ENCODE peak calls at places on chromosomes 16 and 17, in four cellular contexts. H, T, X and C are unnamed samples. For H3K4me1, the result is how much of the 10 kb centered on the place peaks cover.

GRCh38 chr17:80832888-80833583 is 158.6 kb upstream of the CHMP6 start:
- DNase-seq in H (peak), T (peak), X (peak), C (peak)

GRCh38 chr16:89723279-89724250 is 2.2 kb downstream of the ZNF276 start:
- DNase-seq in H (no peak), T (no peak), X (no peak), C (no peak)

GRCh38 chr17:78696016-78696992 is 85.8 kb downstream of the CYTH1 start:
- DNase-seq in H (no peak), T (no peak), X (no peak), C (no peak)

GRCh38 chr17:59914274-59914854 is 21.4 kb downstream of the RPS6KB1 start:
- DNase-seq in H (peak), T (no peak), X (peak), C (peak)

GRCh38 chr17:45273551-45273957 is 11.7 kb upstream of the SPATA32 start:
- DNase-seq in H (peak), T (no peak), X (no peak), C (no peak)

GRCh38 chr17:69959291-69959690 is 115.7 kb upstream of the KCNJ16 start:
- DNase-seq in H (peak), T (no peak), X (no peak), C (no peak)

GRCh38 chr16:82062645-82063058 is 27.6 kb downstream of the HSD17B2 start:
- DNase-seq in H (peak), T (no peak), X (peak), C (no peak)

GRCh38 chr17:79515646-79516604 is 94.9 kb downstream of the RBFOX3 start:
- DNase-seq in H (peak), T (no peak), X (no peak), C (no peak)

GRCh38 chr16:1496464-1496863 is 3.3 kb downstream of the TELO2 start:
- DNase-seq in H (no peak), T (no peak), X (no peak), C (no peak)

GRCh38 chr16:64250866-64251265 is 871.0 kb downstream of the CDH11 start:
- DNase-seq in H (peak), T (no peak), X (no peak), C (no peak)

GRCh38 chr17:77726549-77726957 is 231.9 kb upstream of the TNRC6C start:
- DNase-seq in H (no peak), T (peak), X (no peak), C (no peak)

GRCh38 chr17:44829558-44830358 is at the start of gene GJC1:
- DNase-seq in H (no peak), T (peak), X (no peak), C (peak)

GRCh38 chr16:86216591-86216990 is 293.7 kb upstream of the FOXF1 start:
- DNase-seq in H (no peak), T (no peak), X (no peak), C (no peak)

GRCh38 chr16:2174396-2175131 is 19.0 kb downstream of the TRAF7 start:
- DNase-seq in H (no peak), T (no peak), X (no peak), C (no peak)

GRCh38 chr16:4372578-4373355 is 1.1 kb downstream of the VASN start:
- DNase-seq in H (no peak), T (no peak), X (peak), C (peak)

GRCh38 chr17:81057079-81057730 is 22.3 kb downstream of the BAIAP2 start:
- DNase-seq in H (no peak), T (no peak), X (no peak), C (no peak)

GRCh38 chr16:19245326-19245925 is 40.1 kb upstream of the CLEC19A start:
- DNase-seq in H (no peak), T (no peak), X (no peak), C (no peak)

GRCh38 chr16:57992084-57992483 is 8.4 kb downstream of the ZNF319 start:
- DNase-seq in H (no peak), T (no peak), X (no peak), C (no peak)

GRCh38 chr16:8528471-8528870 is 61.8 kb downstream of the TMEM114 start:
- DNase-seq in H (no peak), T (no peak), X (no peak), C (no peak)

GRCh38 chr17:72249441-72249840 is 128.6 kb downstream of the SOX9 start:
- DNase-seq in H (no peak), T (no peak), X (no peak), C (no peak)

GRCh38 chr16:83206426-83206825 is 579.7 kb downstream of the CDH13 start:
- DNase-seq in H (peak), T (no peak), X (no peak), C (no peak)

GRCh38 chr16:27724491-27724878 is 174.5 kb downstream of the KATNIP start:
- DNase-seq in H (no peak), T (no peak), X (no peak), C (no peak)

GRCh38 chr17:58189436-58190146 is 2.9 kb upstream of the EPX start:
- DNase-seq in H (peak), T (no peak), X (no peak), C (no peak)

GRCh38 chr16:898216-898615 is 72.6 kb downstream of the LMF1 start:
- DNase-seq in H (no peak), T (no peak), X (no peak), C (no peak)

GRCh38 chr16:81908466-81909230 is 102.6 kb downstream of the SDR42E1 start:
- DNase-seq in H (no peak), T (no peak), X (no peak), C (no peak)

GRCh38 chr16:73228649-73229048 is 180.7 kb upstream of the ZFHX3 start:
- DNase-seq in H (peak), T (no peak), X (no peak), C (no peak)

GRCh38 chr17:417691-418420 is 65.2 kb upstream of the RPH3AL start:
- DNase-seq in H (no peak), T (no peak), X (no peak), C (no peak)

GRCh38 chr16:2610781-2611498 is 71.4 kb upstream of the KCTD5 start:
- DNase-seq in H (no peak), T (no peak), X (no peak), C (no peak)

GRCh38 chr16:21167360-21167759 is 8.9 kb downstream of the LDAF1 start:
- DNase-seq in H (peak), T (no peak), X (no peak), C (no peak)

GRCh38 chr16:53771655-53772497 is 67.9 kb downstream of the FTO start:
- DNase-seq in H (no peak), T (no peak), X (no peak), C (peak)

GRCh38 chr17:68576811-68577551 is 24.2 kb downstream of the FAM20A start:
- DNase-seq in H (no peak), T (no peak), X (no peak), C (peak)

GRCh38 chr17:38358586-38359513 is 7.2 kb downstream of the SOCS7 start:
- DNase-seq in H (peak), T (no peak), X (peak), C (no peak)

GRCh38 chr16:50938923-50939322 is 197.0 kb downstream of the CYLD start:
- DNase-seq in H (no peak), T (no peak), X (peak), C (no peak)

GRCh38 chr16:12250578-12250977 is 274.0 kb downstream of the SNX29 start:
- DNase-seq in H (no peak), T (no peak), X (no peak), C (peak)

GRCh38 chr17:68310141-68310540 is 18.8 kb downstream of the ARSG start:
- DNase-seq in H (no peak), T (no peak), X (no peak), C (no peak)

GRCh38 chr17:58969156-58969555 is 137.5 kb downstream of the TRIM37 start:
- DNase-seq in H (peak), T (no peak), X (no peak), C (no peak)

GRCh38 chr16:87847785-87848675 is 21.3 kb downstream of the SLC7A5 start:
- DNase-seq in H (no peak), T (no peak), X (peak), C (no peak)
- H3K4me1 ChIP-seq in H (under half), T (under half), X (half or more), C (half or more)

DNA sequence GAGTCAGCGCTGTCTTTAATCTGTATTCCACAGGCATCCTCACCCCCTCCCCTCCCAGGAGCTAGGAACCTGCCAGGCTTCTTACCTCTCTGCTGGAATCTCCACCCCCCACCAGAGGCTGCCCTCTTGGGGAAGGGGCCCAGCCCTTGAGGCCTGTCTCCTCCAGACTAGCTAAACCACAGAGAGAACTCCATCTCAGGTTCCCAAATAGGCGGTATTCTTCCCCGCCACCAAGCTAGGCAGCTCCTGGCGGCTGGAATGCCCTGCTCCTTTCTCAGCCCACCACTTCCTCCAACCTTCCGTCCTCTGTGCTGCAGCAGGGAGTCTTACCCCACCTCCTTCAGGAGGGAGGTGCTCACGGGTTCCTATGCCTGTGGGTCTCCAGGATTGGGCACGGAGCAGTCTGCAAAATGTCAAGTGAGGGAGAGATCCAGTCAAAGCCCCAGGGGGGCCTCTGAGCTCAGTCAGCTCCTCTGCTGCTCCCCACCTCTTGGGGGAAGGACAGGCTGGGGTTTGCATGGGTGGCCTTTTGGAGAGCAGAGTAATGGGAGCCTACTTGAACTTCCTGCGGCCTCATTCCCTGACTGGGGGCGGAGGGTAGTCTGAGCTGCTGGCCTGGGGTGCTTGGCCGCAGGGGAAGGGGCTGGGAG is 55.7 kb downstream of the SREBF1 start:
- DNase-seq in H (peak), T (peak), X (no peak), C (no peak)
- H3K4me2 ChIP-seq in H (peak), T (peak), X (peak), C (peak)

DNA sequence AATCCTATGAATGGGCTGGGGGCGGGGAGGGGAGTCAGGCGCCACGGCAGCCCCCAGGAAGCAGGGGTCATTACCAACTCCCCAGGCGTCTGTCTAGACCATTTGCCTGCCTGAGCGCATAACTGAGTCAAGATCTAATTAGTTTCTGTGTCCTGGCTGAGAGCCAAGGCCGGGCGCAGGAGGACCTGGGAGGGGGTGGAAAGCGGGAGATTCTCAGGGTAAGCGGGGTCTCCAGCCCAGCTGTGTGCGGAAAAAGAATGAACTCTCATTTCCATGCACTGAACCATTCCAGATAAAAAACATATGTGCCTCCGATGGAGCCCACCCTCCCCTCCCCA is 151.5 kb downstream of the SDK2 start:
- DNase-seq in H (no peak), T (peak), X (no peak), C (no peak)
- H3K4me1 ChIP-seq in H (under half), T (under half), X (under half), C (under half)

GRCh38 chr17:61011269-61011668 is 333.6 kb downstream of the BCAS3 start:
- DNase-seq in H (no peak), T (no peak), X (no peak), C (no peak)
- H3K4me2 ChIP-seq in H (no peak), T (no peak), X (no peak), C (no peak)

GRCh38 chr17:28947639-28948038 is 3.7 kb downstream of the PHF12 start:
- DNase-seq in H (no peak), T (no peak), X (no peak), C (no peak)

GRCh38 chr17:28946239-28946638 is 5.1 kb downstream of the PHF12 start:
- DNase-seq in H (peak), T (no peak), X (no peak), C (no peak)

GRCh38 chr17:28942925-28943324 is 8.4 kb downstream of the PHF12 start:
- DNase-seq in H (no peak), T (no peak), X (no peak), C (no peak)

GRCh38 chr17:28944343-28944742 is 7.0 kb downstream of the PHF12 start:
- DNase-seq in H (no peak), T (no peak), X (no peak), C (no peak)

GRCh38 chr17:28944862-28945741 is 6.2 kb downstream of the PHF12 start:
- DNase-seq in H (peak), T (no peak), X (no peak), C (no peak)
- H3K4me1 ChIP-seq in H (under half), T (under half), X (under half), C (under half)

DNA sequence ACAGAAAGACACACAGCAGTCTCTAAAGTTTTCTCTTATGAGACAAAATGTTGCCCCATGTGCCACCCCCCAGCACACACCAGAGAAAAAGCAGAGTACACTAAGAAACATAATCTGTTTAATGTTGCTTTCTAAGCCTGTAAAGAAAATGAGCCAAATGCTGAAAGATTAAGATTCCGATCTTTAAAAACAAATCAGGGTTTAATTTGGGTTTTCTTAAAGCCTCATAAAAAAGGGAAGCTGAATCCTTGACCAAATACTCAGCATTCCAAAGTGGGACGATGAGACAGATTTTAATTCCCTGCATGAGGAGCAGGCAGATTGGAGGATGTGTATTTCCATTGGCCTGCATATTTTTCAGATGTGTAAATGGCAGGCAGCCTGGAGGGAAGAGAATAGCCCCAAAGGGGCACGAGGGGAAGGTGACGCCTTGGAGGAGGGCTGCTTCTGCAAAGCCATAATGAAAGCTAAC is 118.4 kb downstream of the COPRS start:
- DNase-seq in H (peak), T (no peak), X (no peak), C (no peak)
- H3K4me2 ChIP-seq in H (peak), T (no peak), X (no peak), C (no peak)

GRCh38 chr17:7836596-7837374 is 2.8 kb downstream of the KDM6B start:
- DNase-seq in H (peak), T (peak), X (peak), C (peak)

GRCh38 chr17:7835818-7836595 is 2.0 kb downstream of the KDM6B start:
- DNase-seq in H (peak), T (no peak), X (peak), C (no peak)

GRCh38 chr17:7839199-7839889 is 5.3 kb downstream of the KDM6B start:
- DNase-seq in H (no peak), T (no peak), X (no peak), C (peak)

GRCh38 chr17:7838291-7839075 is 4.5 kb downstream of the KDM6B start:
- DNase-seq in H (peak), T (peak), X (peak), C (peak)

GRCh38 chr17:7837375-7838290 is 3.6 kb downstream of the KDM6B start:
- DNase-seq in H (no peak), T (no peak), X (peak), C (peak)
- H3K4me1 ChIP-seq in H (half or more), T (under half), X (half or more), C (under half)

GRCh38 chr17:64709481-64709880 is 47.4 kb upstream of the SMURF2 start:
- DNase-seq in H (no peak), T (no peak), X (no peak), C (no peak)
- H3K4me2 ChIP-seq in H (peak), T (no peak), X (peak), C (no peak)

DNA sequence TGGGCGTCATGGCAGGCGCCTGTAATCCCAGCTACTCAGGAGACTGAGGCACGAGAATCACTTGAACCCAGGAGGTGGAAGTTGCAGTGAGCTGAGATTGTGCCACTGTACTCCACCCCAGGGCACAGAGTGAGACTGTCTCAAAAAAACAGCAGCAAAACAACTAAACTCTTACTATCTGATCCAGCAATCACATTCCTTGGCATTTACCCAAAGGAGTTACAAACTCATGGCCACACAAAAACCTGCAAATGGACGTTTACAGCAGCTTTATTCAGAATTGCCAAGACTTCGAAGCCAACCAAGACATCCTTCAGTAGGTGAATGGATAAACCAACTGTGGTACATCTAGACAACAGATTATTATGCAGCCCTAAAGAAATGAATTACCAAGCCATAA is 4.0 kb downstream of the SIAH1 start:
- DNase-seq in H (peak), T (no peak), X (no peak), C (no peak)
- H3K4me1 ChIP-seq in H (under half), T (under half), X (half or more), C (under half)

GRCh38 chr17:19664136-19664820 is 15.7 kb downstream of the ALDH3A2 start:
- DNase-seq in H (no peak), T (peak), X (no peak), C (no peak)
- H3K4me2 ChIP-seq in H (no peak), T (no peak), X (no peak), C (no peak)